ENCODE peak calls at places on chromosomes 1 and 21, in five cellular contexts. M is NCI-H345, V is heart left ventricle, R is T-helper 9 cell, L is DMS153. C is an unnamed sample.
A peak's percentile ranks its signal among the peaks of the same experiment; 100 is the strongest.

GRCh38 chr1:223652436-223652901 is 13.0 kb downstream of the CAPN8 start:
- DNase-seq in M (no peak), V (no peak), R (no peak), L (no peak), C (no peak)

GRCh38 chr1:117886101-117886795 is 43.2 kb downstream of the GDAP2 start:
- DNase-seq in M (no peak), V (no peak), R (no peak), L (no peak), C (no peak)

GRCh38 chr1:33516428-33516827 is 44.0 kb downstream of the ZSCAN20 start:
- DNase-seq in M (no peak), V (no peak), R (no peak), L (no peak), C (no peak)

GRCh38 chr1:85283475-85284199 is 7.2 kb upstream of the BCL10 start:
- DNase-seq in M (no peak), V (no peak), R (no peak), L (no peak), C (peak; percentile 13)

GRCh38 chr1:220880726-220881506 is 1.7 kb downstream of the HLX start:
- DNase-seq in M (no peak), V (peak; percentile 86), R (no peak), L (no peak), C (no peak)

GRCh38 chr1:84301759-84302380 is 362 bp downstream of the SAMD13 start:
- DNase-seq in M (peak; percentile 34), V (no peak), R (no peak), L (no peak), C (no peak)

GRCh38 chr1:94063379-94063778 is 57.6 kb downstream of the ABCA4 start:
- DNase-seq in M (no peak), V (no peak), R (no peak), L (no peak), C (peak; percentile 45)

GRCh38 chr1:40310129-40310461 is 7.0 kb downstream of the COL9A2 start:
- DNase-seq in M (no peak), V (no peak), R (no peak), L (no peak), C (no peak)

GRCh38 chr1:160826546-160826945 is 30.6 kb downstream of the LY9 start:
- DNase-seq in M (no peak), V (no peak), R (no peak), L (no peak), C (no peak)

GRCh38 chr1:183194527-183195145 is 8.6 kb downstream of the LAMC2 start:
- DNase-seq in M (no peak), V (no peak), R (no peak), L (no peak), C (no peak)

GRCh38 chr1:198680174-198680871 is 41.5 kb downstream of the PTPRC start:
- DNase-seq in M (no peak), V (no peak), R (no peak), L (no peak), C (no peak)

GRCh38 chr1:94395231-94395630 is 23.0 kb upstream of the ABCD3 start:
- DNase-seq in M (no peak), V (no peak), R (no peak), L (no peak), C (no peak)

GRCh38 chr1:219963432-219963831 is 35.1 kb upstream of the SLC30A10 start:
- DNase-seq in M (no peak), V (no peak), R (no peak), L (no peak), C (peak; percentile 2)

GRCh38 chr1:39776400-39776713 is 5.2 kb upstream of the OXCT2 start:
- DNase-seq in M (no peak), V (no peak), R (no peak), L (no peak), C (no peak)

GRCh38 chr1:3183439-3183838 is 114.4 kb downstream of the PRDM16 start:
- DNase-seq in M (no peak), V (no peak), R (no peak), L (no peak), C (no peak)

GRCh38 chr1:53681647-53682368 is 57.2 kb downstream of the GLIS1 start:
- DNase-seq in M (peak; percentile 66), V (no peak), R (peak; percentile 15), L (peak; percentile 18), C (peak; percentile 77)

GRCh38 chr21:46065215-46065992 is 32.5 kb upstream of the COL6A2 start:
- DNase-seq in M (no peak), V (peak; percentile 81), R (no peak), L (no peak), C (no peak)

GRCh38 chr1:26580116-26580515 is 50.6 kb downstream of the RPS6KA1 start:
- DNase-seq in M (no peak), V (no peak), R (no peak), L (no peak), C (no peak)

GRCh38 chr1:171787686-171788480 is 6.4 kb downstream of the METTL13 start:
- DNase-seq in M (no peak), V (no peak), R (no peak), L (no peak), C (no peak)

GRCh38 chr1:228259951-228260350 is 52.1 kb downstream of the OBSCN start:
- DNase-seq in M (no peak), V (no peak), R (no peak), L (no peak), C (no peak)

GRCh38 chr1:30198805-30199403 is 524.5 kb downstream of the MATN1 start:
- DNase-seq in M (no peak), V (no peak), R (no peak), L (no peak), C (no peak)

GRCh38 chr1:60589916-60590315 is 492.4 kb upstream of the NFIA start:
- DNase-seq in M (no peak), V (no peak), R (no peak), L (no peak), C (no peak)

GRCh38 chr1:43221256-43221778 is 48.5 kb upstream of the TMEM125 start:
- DNase-seq in M (no peak), V (no peak), R (no peak), L (no peak), C (no peak)

GRCh38 chr1:200588698-200589097 is 31.9 kb downstream of the KIF14 start:
- DNase-seq in M (no peak), V (no peak), R (no peak), L (no peak), C (no peak)

GRCh38 chr1:207316622-207317510 is 4.6 kb upstream of the CD55 start:
- DNase-seq in M (no peak), V (no peak), R (no peak), L (no peak), C (no peak)

GRCh38 chr1:2543543-2544092 is 12.6 kb upstream of the TNFRSF14 start:
- DNase-seq in M (peak; percentile 60), V (no peak), R (peak; percentile 33), L (peak; percentile 61), C (no peak)

GRCh38 chr1:68116643-68117235 is 66.3 kb upstream of the DIRAS3 start:
- DNase-seq in M (peak; percentile 59), V (no peak), R (peak; percentile 19), L (no peak), C (peak; percentile 5)

GRCh38 chr21:36471254-36471723 is 8.6 kb downstream of the CLDN14 start:
- DNase-seq in M (no peak), V (no peak), R (no peak), L (no peak), C (no peak)

GRCh38 chr1:104706631-104707147 is 957.0 kb downstream of the AMY1C start:
- DNase-seq in M (no peak), V (no peak), R (no peak), L (peak; percentile 61), C (no peak)

GRCh38 chr1:53576381-53576801 is 117.2 kb downstream of the DMRTB1 start:
- DNase-seq in M (no peak), V (peak; percentile 26), R (no peak), L (no peak), C (no peak)

GRCh38 chr1:114702699-114703098 is 7.4 kb upstream of the AMPD1 start:
- DNase-seq in M (no peak), V (no peak), R (no peak), L (no peak), C (no peak)

GRCh38 chr21:15631342-15631741 is 98.4 kb upstream of the USP25 start:
- DNase-seq in M (no peak), V (no peak), R (no peak), L (no peak), C (no peak)

GRCh38 chr1:46527474-46528296 is 23.8 kb downstream of the KNCN start:
- DNase-seq in M (peak; percentile 78), V (peak; percentile 86), R (peak; percentile 64), L (peak; percentile 64), C (no peak)

C was measured in NCI-H510A.